ENCODE peak calls at places on chromosomes 4 and X, in six cellular contexts. N is CD8-positive, alpha-beta T cell; U is suprapubic skin; C is brain microvascular endothelial cell; Y is IMR-90; Z is ascending aorta. E is an unnamed sample.

GRCh38 chr4:6032249-6033244 is 14.3 kb upstream of the C4orf50 start:
- DNase-seq in N (no peak), U (no peak), C (no peak), Y (no peak), Z (no peak), E (no peak)

GRCh38 chrX:11944486-11944885 is 186.4 kb downstream of the MSL3 start:
- DNase-seq in N (no peak), U (no peak), C (peak), Y (peak), Z (no peak), E (no peak)

GRCh38 chr4:124304936-124305335 is 407.6 kb downstream of the ANKRD50 start:
- DNase-seq in N (no peak), U (no peak), C (peak), Y (no peak), Z (no peak), E (no peak)

GRCh38 chrX:110210417-110211139 is 107.3 kb downstream of the AMMECR1 start:
- DNase-seq in N (no peak), U (no peak), C (peak), Y (peak), Z (no peak), E (no peak)

GRCh38 chr4:162912482-162912881 is 254.2 kb downstream of the NAF1 start:
- DNase-seq in N (no peak), U (no peak), C (no peak), Y (no peak), Z (no peak), E (no peak)

GRCh38 chr4:142380052-142380598 is 466.0 kb downstream of the INPP4B start:
- DNase-seq in N (no peak), U (no peak), C (no peak), Y (no peak), Z (no peak), E (no peak)

GRCh38 chr4:36399762-36400353 is 118.4 kb downstream of the DTHD1 start:
- DNase-seq in N (peak), U (no peak), C (no peak), Y (no peak), Z (no peak), E (no peak)

GRCh38 chrX:9396930-9397329 is 67.9 kb upstream of the TBL1X start:
- DNase-seq in N (no peak), U (no peak), C (no peak), Y (no peak), Z (no peak), E (no peak)

GRCh38 chr4:82909326-82909725 is 8.8 kb downstream of the THAP9 start:
- DNase-seq in N (no peak), U (no peak), C (no peak), Y (no peak), Z (no peak), E (no peak)

GRCh38 chrX:132044953-132045352 is 21.9 kb downstream of the STK26 start:
- DNase-seq in N (no peak), U (no peak), C (peak), Y (no peak), Z (no peak), E (no peak)

GRCh38 chrX:2696698-2697215 is 5.7 kb downstream of the CD99 start:
- DNase-seq in N (peak), U (no peak), C (peak), Y (peak), Z (no peak), E (no peak)

GRCh38 chr4:180164799-180165198 is 2078.4 kb upstream of the TENM3 start:
- DNase-seq in N (no peak), U (no peak), C (no peak), Y (peak), Z (no peak), E (no peak)

GRCh38 chr4:174522183-174523002 is at the start of gene HPGD:
- DNase-seq in N (peak), U (peak), C (no peak), Y (no peak), Z (peak), E (peak)

GRCh38 chr4:139633661-139634060 is 32.0 kb upstream of the MGST2 start:
- DNase-seq in N (no peak), U (no peak), C (peak), Y (peak), Z (no peak), E (no peak)
- H3K27ac ChIP-seq in N (no peak), U (no peak), C (no peak), Y (no peak), Z (no peak), E (no peak)

DNA sequence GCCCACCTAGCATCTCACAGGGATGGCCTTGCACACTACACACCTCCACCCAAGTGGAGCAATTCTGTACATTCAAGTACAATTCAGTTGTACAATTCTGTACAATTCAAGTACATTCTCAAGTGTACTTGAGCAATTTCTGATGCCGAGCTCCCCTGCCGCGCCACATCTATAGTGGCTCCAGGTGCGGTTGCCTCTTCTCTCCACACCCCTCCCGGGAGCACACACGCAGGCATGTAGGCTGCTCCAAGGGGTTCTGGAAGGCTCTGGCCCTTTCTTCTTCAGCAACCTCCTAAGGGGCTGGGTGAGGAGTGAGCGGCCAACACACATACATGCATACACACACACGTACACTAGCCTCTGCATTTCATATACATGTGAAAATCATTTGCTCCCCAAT is 18.9 kb upstream of the DUSP9 start:
- DNase-seq in N (no peak), U (no peak), C (no peak), Y (no peak), Z (no peak), E (no peak)
- H3K27ac ChIP-seq in N (no peak), U (no peak), C (no peak), Y (no peak), Z (no peak), E (no peak)

GRCh38 chr4:77564231-77564630 is 41.4 kb upstream of the CXCL13 start:
- DNase-seq in N (no peak), U (no peak), C (no peak), Y (no peak), Z (no peak), E (no peak)
- H3K27ac ChIP-seq in N (no peak), U (peak), C (no peak), Y (no peak), Z (no peak), E (peak)

GRCh38 chr4:184668511-184669114 is 19.1 kb downstream of the PRIMPOL start:
- DNase-seq in N (no peak), U (no peak), C (no peak), Y (peak), Z (no peak), E (no peak)
- H3K27ac ChIP-seq in N (peak), U (peak), C (no peak), Y (no peak), Z (no peak), E (no peak)

DNA sequence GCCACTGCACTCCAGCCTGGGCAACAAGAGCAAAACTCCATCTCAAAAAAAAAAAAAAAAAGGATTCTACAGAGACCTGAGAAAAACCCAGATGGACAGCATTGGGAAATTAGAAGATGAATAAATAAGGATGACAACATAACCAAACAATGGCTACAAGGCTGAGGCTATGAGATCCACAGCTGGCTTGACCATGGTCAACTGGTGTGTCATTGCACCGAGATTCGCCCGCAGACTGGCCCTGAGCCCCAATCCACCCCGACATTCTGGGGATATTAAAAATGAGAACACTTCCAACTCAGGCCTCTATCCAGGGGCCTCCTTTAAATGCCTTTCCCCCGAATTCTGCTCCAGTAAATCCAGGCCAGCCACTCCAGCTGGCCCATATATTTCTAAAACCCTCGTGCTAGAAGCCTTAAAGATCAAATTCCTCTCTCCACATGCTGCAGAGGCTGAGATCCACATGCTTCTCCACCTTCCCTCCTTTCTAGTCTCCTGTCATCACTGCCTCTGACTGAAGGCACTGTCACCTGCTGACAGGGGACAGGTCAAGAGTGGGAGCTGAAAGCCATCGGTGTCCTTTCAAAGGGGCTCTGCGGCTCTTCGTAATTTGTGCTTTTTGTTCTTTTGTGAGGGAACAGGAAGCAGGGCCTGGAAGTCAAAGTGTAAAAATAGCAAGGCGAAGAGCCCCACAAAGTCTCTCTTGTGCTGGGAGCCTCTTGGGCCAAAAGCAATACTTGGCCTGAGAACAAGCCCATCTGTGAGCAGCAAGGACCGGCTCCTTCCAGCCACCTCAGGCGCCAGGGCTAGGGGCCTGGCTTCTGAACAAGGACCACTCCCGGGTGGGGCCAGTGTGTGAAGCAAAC is 203.7 kb downstream of the NSUN7 start:
- DNase-seq in N (no peak), U (no peak), C (no peak), Y (no peak), Z (peak), E (peak)
- H3K27ac ChIP-seq in N (no peak), U (peak), C (no peak), Y (no peak), Z (peak), E (peak)